ENCODE peak calls at places on chromosomes 1 and 21, in five cellular contexts. X is HepG2, S is H1, O is K562, Q is GM12878. V is an unnamed sample.
A peak's percentile ranks its signal among the peaks of the same experiment; 100 is the strongest.

GRCh38 chr1:180178511-180179161 is 24.0 kb downstream of the QSOX1 start:
- DNase-seq in X (peak; percentile 25), S (no peak), O (peak; percentile 80), Q (no peak), V (peak; percentile 85)

GRCh38 chr1:6260433-6260934 is 414 bp downstream of the GPR153 start:
- DNase-seq in X (no peak), S (no peak), O (peak; percentile 81), Q (no peak), V (peak; percentile 66)

GRCh38 chr21:26732442-26733221 is 112.6 kb downstream of the ADAMTS1 start:
- DNase-seq in X (peak; percentile 6), S (peak; percentile 34), O (no peak), Q (no peak), V (peak; percentile 85)

GRCh38 chr1:68332041-68332440 is 99.7 kb upstream of the WLS start:
- DNase-seq in X (no peak), S (no peak), O (no peak), Q (no peak), V (no peak)

GRCh38 chr1:55959136-55959548 is 620.2 kb downstream of the PLPP3 start:
- DNase-seq in X (no peak), S (no peak), O (no peak), Q (no peak), V (no peak)

GRCh38 chr1:55640708-55641473 is 425.7 kb upstream of the USP24 start:
- DNase-seq in X (peak; percentile 6), S (no peak), O (no peak), Q (peak; percentile 2), V (no peak)

GRCh38 chr1:185595835-185596667 is 138.1 kb upstream of the HMCN1 start:
- DNase-seq in X (peak; percentile 46), S (peak; percentile 23), O (peak; percentile 67), Q (peak; percentile 13), V (peak; percentile 81)

GRCh38 chr1:39659538-39659937 is 12.4 kb downstream of the NT5C1A start:
- DNase-seq in X (no peak), S (no peak), O (no peak), Q (no peak), V (no peak)

GRCh38 chr21:21200103-21200938 is 202.1 kb downstream of the NCAM2 start:
- DNase-seq in X (no peak), S (no peak), O (peak; percentile 47), Q (no peak), V (no peak)

GRCh38 chr1:178552856-178553255 is 39.9 kb downstream of the TEX35 start:
- DNase-seq in X (no peak), S (no peak), O (no peak), Q (no peak), V (no peak)

GRCh38 chr1:114956570-114956969 is 73.1 kb upstream of the TSHB start:
- DNase-seq in X (peak; percentile 5), S (peak; percentile 9), O (no peak), Q (no peak), V (peak; percentile 79)

GRCh38 chr21:17461582-17461981 is 51.3 kb upstream of the CXADR start:
- DNase-seq in X (peak; percentile 74), S (no peak), O (no peak), Q (no peak), V (no peak)

GRCh38 chr1:155261401-155261887 is 716 bp downstream of the SCAMP3 start:
- DNase-seq in X (no peak), S (no peak), O (no peak), Q (no peak), V (no peak)

GRCh38 chr1:247639381-247639981 is 34.1 kb downstream of the OR2G3 start:
- DNase-seq in X (no peak), S (peak; percentile 44), O (peak; percentile 66), Q (no peak), V (peak; percentile 94)

GRCh38 chr1:242185728-242186127 is 186.8 kb upstream of the MAP1LC3C start:
- DNase-seq in X (no peak), S (no peak), O (no peak), Q (no peak), V (no peak)
- TF ChIP-seq POLR2AphosphoS5 in X (no peak), S (no peak), O (no peak), Q (no peak), V (no peak)

DNA sequence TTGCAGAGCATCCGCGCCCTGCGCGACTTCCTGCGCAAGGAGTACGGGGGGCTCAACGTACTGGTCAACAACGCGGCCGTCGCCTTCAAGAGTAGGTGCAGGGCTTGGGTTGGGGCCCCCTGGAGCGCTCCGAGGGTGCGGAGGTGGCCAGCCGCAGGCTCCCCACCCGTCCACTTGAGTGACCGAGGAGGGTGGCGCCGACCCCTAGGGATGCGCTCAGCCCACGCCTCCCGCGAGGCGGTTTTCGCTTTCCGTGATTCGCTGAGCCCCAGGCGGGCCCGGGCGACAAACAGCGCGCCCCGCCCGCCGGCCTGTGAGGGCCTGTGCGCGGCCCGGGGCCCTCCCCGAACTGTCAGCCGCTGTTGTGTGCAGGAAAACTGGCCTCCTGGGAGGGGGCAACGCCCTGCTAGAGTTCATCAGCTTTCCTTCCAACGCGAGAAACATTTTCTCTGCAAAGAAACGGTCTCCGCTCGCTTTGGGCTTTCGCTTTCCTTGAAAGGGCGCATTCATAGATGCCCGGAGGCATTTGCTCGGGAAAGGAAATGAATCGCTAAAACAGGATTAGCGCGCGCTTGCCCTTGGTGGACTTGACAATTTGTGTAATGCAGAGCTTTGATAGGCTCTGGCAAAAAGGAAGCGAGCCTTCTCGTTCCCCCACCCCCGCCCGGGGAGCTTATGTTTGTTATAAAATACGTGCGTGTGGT is 664 bp downstream of the CBR3 start:
- DNase-seq in X (no peak), S (no peak), O (peak; percentile 25), Q (no peak), V (peak; percentile 83)
- H2AFZ ChIP-seq in X (no peak overlapping the region), S (no peak overlapping the region), O (no peak overlapping the region), Q (peak overlapping the region; percentile 76), V (peak overlapping the region; percentile 48)

GRCh38 chr1:43165765-43166164 is 6.3 kb downstream of the EBNA1BP2 start:
- DNase-seq in X (no peak), S (no peak), O (no peak), Q (no peak), V (no peak)
- TF ChIP-seq CREB1 in X (no peak), S (no peak), O (no peak), Q (no peak), V (no peak)

GRCh38 chr1:26829214-26829911 is 2.9 kb downstream of the ZDHHC18 start:
- DNase-seq in X (no peak), S (no peak), O (peak; percentile 14), Q (no peak), V (no peak)

GRCh38 chr1:26832249-26832960 is 5.9 kb downstream of the ZDHHC18 start:
- DNase-seq in X (no peak), S (no peak), O (peak; percentile 14), Q (no peak), V (no peak)

GRCh38 chr1:26831059-26831458 is 4.6 kb downstream of the ZDHHC18 start:
- DNase-seq in X (no peak), S (no peak), O (no peak), Q (no peak), V (no peak)

GRCh38 chr1:26831546-26832248 is 5.2 kb downstream of the ZDHHC18 start:
- DNase-seq in X (peak; percentile 91), S (no peak), O (peak; percentile 31), Q (no peak), V (no peak)

GRCh38 chr1:26833432-26834405 is 7.2 kb downstream of the ZDHHC18 start:
- DNase-seq in X (no peak), S (no peak), O (no peak), Q (peak; percentile 88), V (no peak)
- TF ChIP-seq POLR2AphosphoS5 in X (no peak), S (no peak), O (no peak), Q (peak; percentile 92), V (no peak)